ENCODE peak calls at places on chromosomes 12 and 14, in seven cellular contexts. L is NCI-H2107; H is T-helper 9 cell; G is keratinocyte; U is psoas muscle; J is stimulated activated CD4-positive, alpha-beta T cell treated with anti-CD3 and anti-CD28 coated beads, Interleukin-4, amount 100 ng/mL, for 4 hours; B is esophagus squamous epithelium. W is an unnamed sample.

GRCh38 chr12:106644335-106645073 is 61.7 kb downstream of the RFX4 start:
- DNase-seq in G (no peak), H (no peak), J (no peak), B (no peak), U (peak), L (no peak), W (no peak)

GRCh38 chr12:110270125-110270962 is 10.7 kb upstream of the ATP2A2 start:
- DNase-seq in L (peak), B (no peak), U (peak), G (no peak), J (no peak), H (no peak), W (no peak)

GRCh38 chr14:23910081-23910875 is 43.3 kb upstream of the DHRS4 start:
- DNase-seq in J (no peak), U (no peak), H (no peak), L (peak), B (no peak), G (no peak), W (no peak)

GRCh38 chr12:67709367-67709954 is 60.9 kb downstream of the DYRK2 start:
- DNase-seq in J (no peak), H (no peak), B (no peak), U (no peak), G (no peak), L (no peak), W (no peak)

GRCh38 chr12:96258451-96258933 is 64.3 kb downstream of the ELK3 start:
- DNase-seq in G (no peak), L (peak), J (no peak), U (peak), H (no peak), B (no peak), W (no peak)

GRCh38 chr12:93572712-93573551 is 457 bp downstream of the SOCS2 start:
- DNase-seq in L (no peak), G (no peak), U (peak), B (no peak), J (peak), H (no peak), W (no peak)

GRCh38 chr14:61329478-61330051 is 8.2 kb downstream of the PRKCH start:
- DNase-seq in H (no peak), U (no peak), B (no peak), L (no peak), G (no peak), J (no peak), W (no peak)

GRCh38 chr14:95106966-95107365 is 50.4 kb downstream of the DICER1 start:
- DNase-seq in B (no peak), L (no peak), H (no peak), G (no peak), J (no peak), U (no peak), W (no peak)

GRCh38 chr12:105980048-105980447 is 158.7 kb downstream of the NUAK1 start:
- DNase-seq in H (no peak), J (no peak), L (no peak), G (no peak), U (no peak), B (no peak), W (no peak)

GRCh38 chr12:108814462-108815211 is 42.7 kb downstream of the SSH1 start:
- DNase-seq in U (no peak), B (no peak), L (no peak), J (no peak), G (peak), H (no peak), W (peak)

GRCh38 chr14:66965831-66966230 is 223.4 kb upstream of the GARIN2 start:
- DNase-seq in G (no peak), J (no peak), B (no peak), L (no peak), H (no peak), U (no peak), W (no peak)

GRCh38 chr14:60758875-60759274 is 24.3 kb downstream of the MNAT1 start:
- DNase-seq in B (no peak), H (no peak), J (no peak), U (no peak), G (no peak), L (peak), W (no peak)

GRCh38 chr12:47883663-47884195 is 21.1 kb downstream of the VDR start:
- DNase-seq in L (no peak), G (no peak), B (no peak), H (no peak), U (no peak), J (no peak), W (no peak)

GRCh38 chr14:101478096-101478495 is 83.2 kb upstream of the DIO3 start:
- DNase-seq in H (no peak), G (no peak), B (no peak), L (no peak), J (no peak), U (no peak), W (no peak)

W was measured in lower leg skin.